ENCODE peak calls at places on chromosomes 6 and 20, in five cellular contexts. H is heart left ventricle, T is heart right ventricle, Y is aorta, B is H1. J is an unnamed sample. For H3K4me1, the result is how much of the 10 kb centered on the place peaks cover.

GRCh38 chr6:95095271-95095670 is 482.1 kb upstream of the MANEA start:
- DNase-seq in H (no peak), T (no peak), Y (no peak), B (no peak), J (no peak)

GRCh38 chr20:46681032-46681854 is 8.0 kb downstream of the TP53RK start:
- DNase-seq in H (no peak), T (no peak), Y (peak), B (no peak), J (peak)

GRCh38 chr6:122476131-122476530 is 4.5 kb upstream of the SERINC1 start:
- DNase-seq in H (no peak), T (no peak), Y (no peak), B (no peak), J (no peak)

GRCh38 chr6:1987640-1988039 is 257.8 kb downstream of the GMDS start:
- DNase-seq in H (no peak), T (no peak), Y (no peak), B (no peak), J (no peak)

GRCh38 chr6:110173506-110174132 is 5.9 kb downstream of the WASF1 start:
- DNase-seq in H (no peak), T (no peak), Y (no peak), B (no peak), J (no peak)

GRCh38 chr6:163526356-163526755 is 111.8 kb downstream of the QKI start:
- DNase-seq in H (no peak), T (no peak), Y (no peak), B (no peak), J (no peak)

GRCh38 chr6:71887744-71888115 is 1.4 kb downstream of the RIMS1 start:
- DNase-seq in H (no peak), T (no peak), Y (no peak), B (no peak), J (no peak)

GRCh38 chr20:42313704-42314103 is 695.5 kb upstream of the CHD6 start:
- DNase-seq in H (no peak), T (no peak), Y (no peak), B (no peak), J (no peak)

GRCh38 chr6:77814119-77814518 is 161.3 kb downstream of the MEI4 start:
- DNase-seq in H (no peak), T (no peak), Y (no peak), B (no peak), J (no peak)

GRCh38 chr6:10434235-10434634 is 19.4 kb upstream of the TFAP2A start:
- DNase-seq in H (no peak), T (no peak), Y (no peak), B (no peak), J (no peak)

GRCh38 chr6:46638650-46639049 is 14.0 kb downstream of the CYP39A1 start:
- DNase-seq in H (no peak), T (no peak), Y (no peak), B (no peak), J (no peak)

GRCh38 chr6:43471399-43471798 is 6.0 kb upstream of the TJAP1 start:
- DNase-seq in H (no peak), T (no peak), Y (no peak), B (no peak), J (no peak)

GRCh38 chr20:3635346-3635745 is 27.9 kb downstream of the GFRA4 start:
- DNase-seq in H (no peak), T (no peak), Y (no peak), B (no peak), J (no peak)

GRCh38 chr6:113328886-113329381 is 528.2 kb upstream of the MARCKS start:
- DNase-seq in H (no peak), T (no peak), Y (no peak), B (no peak), J (no peak)

GRCh38 chr20:33675127-33675954 is 1.1 kb upstream of the NECAB3 start:
- DNase-seq in H (no peak), T (no peak), Y (no peak), B (no peak), J (no peak)

GRCh38 chr20:62652051-62652893 is 10.0 kb downstream of the SLCO4A1 start:
- DNase-seq in H (peak), T (peak), Y (peak), B (no peak), J (no peak)

GRCh38 chr6:40042232-40042631 is 108.0 kb upstream of the MOCS1 start:
- DNase-seq in H (no peak), T (no peak), Y (no peak), B (no peak), J (no peak)

GRCh38 chr6:4778086-4778485 is 1.9 kb downstream of the CDYL start:
- DNase-seq in H (no peak), T (no peak), Y (no peak), B (no peak), J (no peak)

GRCh38 chr6:116016846-116017545 is 43.7 kb downstream of the FRK start:
- DNase-seq in H (no peak), T (no peak), Y (no peak), B (no peak), J (no peak)

GRCh38 chr20:57707849-57708693 is 1.7 kb downstream of the PMEPA1 start:
- DNase-seq in H (no peak), T (no peak), Y (no peak), B (no peak), J (no peak)

GRCh38 chr6:127190552-127190951 is 72.1 kb downstream of the RSPO3 start:
- DNase-seq in H (no peak), T (no peak), Y (no peak), B (no peak), J (no peak)

GRCh38 chr20:60138263-60139127 is 180.3 kb downstream of the CDH26 start:
- DNase-seq in H (peak), T (peak), Y (peak), B (no peak), J (no peak)

GRCh38 chr20:6863355-6863754 is 95.9 kb downstream of the BMP2 start:
- DNase-seq in H (no peak), T (no peak), Y (no peak), B (no peak), J (no peak)

GRCh38 chr6:129432738-129433137 is 277.2 kb downstream of the ARHGAP18 start:
- DNase-seq in H (no peak), T (no peak), Y (no peak), B (no peak), J (no peak)

GRCh38 chr20:45880988-45881788 is at the start of gene ZSWIM1:
- DNase-seq in H (peak), T (peak), Y (peak), B (peak), J (peak)

GRCh38 chr20:8851446-8851845 is 217.4 kb upstream of the PLCB4 start:
- DNase-seq in H (no peak), T (no peak), Y (no peak), B (no peak), J (no peak)

GRCh38 chr20:58621906-58622548 is 29.1 kb upstream of the STX16 start:
- DNase-seq in H (no peak), T (no peak), Y (no peak), B (no peak), J (no peak)

GRCh38 chr6:84897874-84898635 is 133.7 kb upstream of the TBX18 start:
- DNase-seq in H (no peak), T (no peak), Y (no peak), B (no peak), J (no peak)

GRCh38 chr6:166512567-166512966 is 73.9 kb downstream of the RAMACL start:
- DNase-seq in H (no peak), T (no peak), Y (no peak), B (no peak), J (no peak)

GRCh38 chr20:9392892-9393857 is 121.2 kb upstream of the LAMP5 start:
- DNase-seq in H (peak), T (peak), Y (peak), B (peak), J (no peak)

GRCh38 chr6:168274046-168274952 is 45.3 kb downstream of the DACT2 start:
- DNase-seq in H (no peak), T (no peak), Y (no peak), B (no peak), J (no peak)

GRCh38 chr6:88823998-88824397 is 139.4 kb downstream of the RNGTT start:
- DNase-seq in H (no peak), T (no peak), Y (no peak), B (no peak), J (no peak)

GRCh38 chr6:143485967-143486366 is 25.6 kb downstream of the FUCA2 start:
- DNase-seq in H (no peak), T (no peak), Y (no peak), B (no peak), J (no peak)

GRCh38 chr6:42047220-42047590 is 3.1 kb upstream of the TAF8 start:
- DNase-seq in H (no peak), T (no peak), Y (no peak), B (no peak), J (no peak)

GRCh38 chr6:35543459-35544193 is 30.9 kb upstream of the TULP1 start:
- DNase-seq in H (no peak), T (no peak), Y (no peak), B (peak), J (no peak)

GRCh38 chr6:55286824-55287223 is 40.4 kb upstream of the GFRAL start:
- DNase-seq in H (no peak), T (no peak), Y (no peak), B (no peak), J (no peak)

GRCh38 chr6:163679753-163680152 is 265.2 kb downstream of the QKI start:
- DNase-seq in H (no peak), T (no peak), Y (no peak), B (no peak), J (no peak)

GRCh38 chr6:3031857-3032256 is 32.2 kb downstream of the NQO2 start:
- DNase-seq in H (no peak), T (no peak), Y (no peak), B (no peak), J (no peak)

GRCh38 chr6:4402477-4402976 is 267.2 kb upstream of the ECI2 start:
- DNase-seq in H (peak), T (no peak), Y (no peak), B (no peak), J (no peak)

GRCh38 chr20:2128542-2128941 is 26.9 kb downstream of the STK35 start:
- DNase-seq in H (no peak), T (no peak), Y (no peak), B (no peak), J (no peak)

GRCh38 chr20:2130062-2130591 is 28.5 kb downstream of the STK35 start:
- DNase-seq in H (no peak), T (no peak), Y (no peak), B (no peak), J (no peak)

GRCh38 chr20:2132461-2132901 is 30.9 kb downstream of the STK35 start:
- DNase-seq in H (no peak), T (no peak), Y (no peak), B (no peak), J (no peak)

GRCh38 chr20:2131366-2131765 is 29.7 kb downstream of the STK35 start:
- DNase-seq in H (no peak), T (no peak), Y (no peak), B (no peak), J (no peak)

GRCh38 chr20:2130668-2131067 is 29.0 kb downstream of the STK35 start:
- DNase-seq in H (no peak), T (no peak), Y (no peak), B (no peak), J (no peak)
- H3K4me1 ChIP-seq in H (under half), T (half or more), Y (under half), B (under half), J (half or more)

GRCh38 chr6:15908871-15909270 is 220.0 kb upstream of the MYLIP start:
- DNase-seq in H (no peak), T (no peak), Y (no peak), B (no peak), J (no peak)
- H3K4me1 ChIP-seq in H (under half), T (under half), Y (under half), B (under half), J (under half)

GRCh38 chr20:53586640-53587039 is 7.0 kb downstream of the ZNF217 start:
- DNase-seq in H (no peak), T (no peak), Y (no peak), B (no peak), J (no peak)
- H3K4me1 ChIP-seq in H (under half), T (half or more), Y (under half), B (under half), J (half or more)

GRCh38 chr6:137875606-137876005 is 8.5 kb downstream of the TNFAIP3 start:
- DNase-seq in H (no peak), T (no peak), Y (no peak), B (no peak), J (no peak)
- H3K4me1 ChIP-seq in H (under half), T (half or more), Y (under half), B (under half), J (under half)

GRCh38 chr6:37273697-37274096 is 15.8 kb upstream of the TMEM217 start:
- DNase-seq in H (no peak), T (no peak), Y (no peak), B (no peak), J (no peak)

GRCh38 chr6:37280162-37280895 is 22.4 kb upstream of the TMEM217 start:
- DNase-seq in H (no peak), T (no peak), Y (no peak), B (no peak), J (no peak)

GRCh38 chr6:37279366-37280134 is 21.6 kb upstream of the TMEM217 start:
- DNase-seq in H (no peak), T (no peak), Y (no peak), B (no peak), J (no peak)

GRCh38 chr6:37275350-37275749 is 17.4 kb upstream of the TMEM217 start:
- DNase-seq in H (no peak), T (no peak), Y (no peak), B (no peak), J (no peak)

DNA sequence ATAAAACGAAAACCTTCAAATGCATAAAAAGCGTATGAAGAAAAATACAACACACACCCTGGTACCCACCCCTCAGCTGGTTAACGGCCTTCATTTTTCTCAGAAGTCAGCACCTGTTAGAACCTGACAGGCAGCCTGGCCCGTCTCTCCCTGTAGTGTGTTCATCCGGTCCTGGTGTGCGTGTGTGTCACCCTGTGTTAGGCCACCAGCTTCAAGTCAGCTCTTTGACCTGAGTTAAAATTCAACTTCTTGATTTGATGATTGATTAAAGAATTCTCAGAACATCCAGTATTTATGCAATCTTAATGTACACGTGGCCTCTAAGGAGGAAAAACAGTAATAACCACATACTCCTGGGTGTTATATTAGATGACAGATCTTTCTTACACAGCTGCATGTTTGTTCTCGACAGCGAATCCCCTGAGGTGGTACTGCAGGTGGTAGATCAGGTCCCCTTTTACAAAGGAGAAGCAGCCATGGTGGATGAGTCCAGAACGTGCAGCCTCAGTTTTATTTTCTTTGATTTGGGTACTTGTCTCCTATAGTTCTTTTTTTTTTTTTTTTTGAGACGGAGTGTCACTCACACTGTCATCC is 19.1 kb upstream of the TMEM217 start:
- DNase-seq in H (no peak), T (no peak), Y (no peak), B (no peak), J (no peak)
- H3K4me1 ChIP-seq in H (under half), T (under half), Y (under half), B (under half), J (under half)

GRCh38 chr6:33747823-33748222 is 1.1 kb upstream of the IP6K3 start:
- DNase-seq in H (no peak), T (no peak), Y (no peak), B (no peak), J (no peak)
- H3K4me1 ChIP-seq in H (under half), T (under half), Y (under half), B (under half), J (half or more)

GRCh38 chr6:111724039-111724438 is 118.4 kb upstream of the TRAF3IP2 start:
- DNase-seq in H (no peak), T (no peak), Y (no peak), B (no peak), J (no peak)

GRCh38 chr6:111723412-111723970 is 117.8 kb upstream of the TRAF3IP2 start:
- DNase-seq in H (no peak), T (no peak), Y (no peak), B (no peak), J (no peak)

GRCh38 chr6:111722220-111722731 is 116.6 kb upstream of the TRAF3IP2 start:
- DNase-seq in H (no peak), T (no peak), Y (no peak), B (no peak), J (no peak)

GRCh38 chr6:111720931-111721496 is 115.3 kb upstream of the TRAF3IP2 start:
- DNase-seq in H (no peak), T (no peak), Y (no peak), B (no peak), J (peak)

DNA sequence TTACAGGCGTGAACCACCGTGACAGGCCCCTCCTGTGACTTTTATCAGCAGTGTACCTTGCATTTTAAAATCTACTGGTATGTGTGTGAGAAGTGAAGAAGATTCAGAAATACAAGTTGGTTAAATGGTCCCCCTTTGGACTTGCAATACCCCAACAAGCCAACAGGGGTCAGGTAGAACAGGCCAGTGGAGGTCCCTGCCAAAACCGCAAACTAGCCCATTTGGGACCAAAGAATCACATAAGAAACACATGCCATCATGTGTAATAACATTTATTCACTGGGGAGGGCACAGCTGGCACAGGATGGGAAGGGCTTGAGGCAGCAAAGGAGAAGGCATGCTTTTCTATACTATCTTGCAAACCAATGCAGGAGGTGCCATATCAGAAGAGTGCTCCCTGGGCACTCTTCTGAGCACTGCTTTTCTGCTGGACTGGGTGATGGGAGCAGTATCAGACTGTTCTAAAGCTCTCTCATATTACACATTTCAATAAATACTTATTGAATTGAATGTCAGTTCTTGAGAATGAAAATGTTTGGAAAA is 116.1 kb upstream of the TRAF3IP2 start:
- DNase-seq in H (no peak), T (peak), Y (no peak), B (no peak), J (peak)
- H3K4me1 ChIP-seq in H (under half), T (under half), Y (under half), B (under half), J (half or more)

GRCh38 chr6:7918403-7918802 is 7.8 kb upstream of the TXNDC5 start:
- DNase-seq in H (no peak), T (no peak), Y (no peak), B (no peak), J (no peak)
- H3K4me1 ChIP-seq in H (under half), T (under half), Y (under half), B (under half), J (under half)

GRCh38 chr20:4810446-4811019 is 88.8 kb downstream of the PRND start:
- DNase-seq in H (no peak), T (no peak), Y (no peak), B (no peak), J (no peak)
- H3K4me1 ChIP-seq in H (under half), T (half or more), Y (under half), B (under half), J (under half)

DNA sequence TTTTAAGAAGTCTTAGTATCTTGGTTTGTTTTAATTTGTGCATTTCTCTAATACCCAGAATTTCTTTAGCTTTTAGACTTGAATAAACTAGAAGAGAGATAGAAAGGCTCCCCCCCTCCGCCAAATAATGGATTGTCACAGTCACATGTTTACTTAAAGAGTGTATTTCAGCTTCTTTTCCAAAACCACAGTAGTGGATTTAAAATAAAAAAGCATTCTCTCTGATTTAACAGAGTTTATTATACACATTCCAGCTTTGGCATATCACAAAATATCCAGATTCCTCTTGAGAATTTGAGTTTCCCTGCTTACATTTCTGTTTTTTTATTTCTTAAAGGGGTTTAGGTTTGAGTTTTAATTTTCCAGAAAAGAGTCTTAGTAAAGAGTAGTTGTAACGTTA is 113.3 kb upstream of the SUPT3H start:
- DNase-seq in H (no peak), T (no peak), Y (no peak), B (no peak), J (no peak)
- H3K4me1 ChIP-seq in H (under half), T (under half), Y (under half), B (under half), J (under half)